ENCODE peak calls at places on chromosomes 12 and 14, in four cellular contexts. L, F, E and V are unnamed samples.
A peak's percentile ranks its signal among the peaks of the same experiment; 100 is the strongest.

GRCh38 chr14:55399912-55400311 is 11.7 kb downstream of the ATG14 start:
- DNase-seq in L (peak; percentile 44), F (no peak), E (no peak), V (no peak)

GRCh38 chr14:22886500-22887259 is 3.7 kb downstream of the REM2 start:
- DNase-seq in L (peak; percentile 13), F (no peak), E (peak; percentile 92), V (peak; percentile 94)

GRCh38 chr12:57519758-57520007 is 631 bp downstream of the DDIT3 start:
- DNase-seq in L (no peak), F (no peak), E (peak; percentile 74), V (no peak)

GRCh38 chr12:106976668-106977067 is 10.3 kb downstream of the MTERF2 start:
- DNase-seq in L (peak; percentile 28), F (no peak), E (no peak), V (no peak)

GRCh38 chr12:666066-666465 is 2.8 kb upstream of the NINJ2 start:
- DNase-seq in L (no peak), F (no peak), E (no peak), V (no peak)

GRCh38 chr14:103142903-103143302 is 19.6 kb downstream of the TNFAIP2 start:
- DNase-seq in L (no peak), F (no peak), E (no peak), V (no peak)

GRCh38 chr12:57037264-57037663 is 12.7 kb downstream of the MYO1A start:
- DNase-seq in L (no peak), F (no peak), E (peak; percentile 20), V (no peak)

GRCh38 chr12:108080363-108080762 is 48.7 kb upstream of the WSCD2 start:
- DNase-seq in L (no peak), F (no peak), E (no peak), V (peak; percentile 44)

GRCh38 chr12:42648061-42648460 is 58.5 kb upstream of the PRICKLE1 start:
- DNase-seq in L (no peak), F (no peak), E (no peak), V (no peak)

GRCh38 chr12:131842169-131842568 is 14.0 kb downstream of the MMP17 start:
- DNase-seq in L (no peak), F (no peak), E (no peak), V (no peak)

GRCh38 chr12:78121969-78122610 is 291.4 kb downstream of the NAV3 start:
- DNase-seq in L (peak; percentile 28), F (no peak), E (no peak), V (no peak)

GRCh38 chr14:65035049-65035448 is 48.4 kb downstream of the FNTB start:
- DNase-seq in L (no peak), F (no peak), E (no peak), V (no peak)

GRCh38 chr14:80266930-80267329 is 55.6 kb upstream of the DIO2 start:
- DNase-seq in L (no peak), F (no peak), E (no peak), V (peak; percentile 1)

GRCh38 chr14:21078726-21079125 is 8.6 kb downstream of the ARHGEF40 start:
- DNase-seq in L (no peak), F (no peak), E (no peak), V (no peak)

GRCh38 chr12:84375472-84375871 is 537.1 kb downstream of the SLC6A15 start:
- DNase-seq in L (peak; percentile 90), F (no peak), E (no peak), V (no peak)

GRCh38 chr14:22569106-22569748 is 19.8 kb downstream of the DAD1 start:
- DNase-seq in L (peak; percentile 57), F (no peak), E (no peak), V (no peak)

GRCh38 chr12:16349132-16349463 is 1.7 kb downstream of the MGST1 start:
- DNase-seq in L (peak; percentile 96), F (no peak), E (no peak), V (peak; percentile 76)

GRCh38 chr14:51139221-51139681 is 44.3 kb upstream of the TRIM9 start:
- DNase-seq in L (no peak), F (no peak), E (no peak), V (no peak)

GRCh38 chr14:55711171-55711811 is 131.3 kb downstream of the KTN1 start:
- DNase-seq in L (peak; percentile 61), F (no peak), E (no peak), V (no peak)

GRCh38 chr14:77314043-77314442 is 6.6 kb downstream of the POMT2 start:
- DNase-seq in L (peak; percentile 89), F (no peak), E (peak; percentile 49), V (peak; percentile 94)

GRCh38 chr12:53004178-53004577 is 2.1 kb upstream of the EIF4B start:
- DNase-seq in L (no peak), F (no peak), E (peak; percentile 57), V (peak; percentile 90)

GRCh38 chr12:12718853-12719252 is 1.7 kb downstream of the CDKN1B start:
- DNase-seq in L (peak; percentile 76), F (no peak), E (no peak), V (no peak)

GRCh38 chr14:52241102-52241793 is 26.2 kb upstream of the PTGDR start:
- DNase-seq in L (peak; percentile 89), F (no peak), E (no peak), V (no peak)

GRCh38 chr12:49527361-49528130 is 11.3 kb upstream of the KCNH3 start:
- DNase-seq in L (no peak), F (no peak), E (no peak), V (no peak)

GRCh38 chr14:69560826-69561225 is 13.8 kb downstream of the CCDC177 start:
- DNase-seq in L (no peak), F (no peak), E (no peak), V (no peak)
- H2BK15ac ChIP-seq in L (no peak overlapping the region), F (no peak overlapping the region), E (no peak overlapping the region), V (no peak overlapping the region)

GRCh38 chr12:122283680-122284079 is 17.4 kb upstream of the VPS33A start:
- DNase-seq in L (no peak), F (no peak), E (no peak), V (no peak)
- H3K56ac ChIP-seq in L (no peak overlapping the region), F (no peak overlapping the region), E (no peak overlapping the region), V (no peak overlapping the region)

DNA sequence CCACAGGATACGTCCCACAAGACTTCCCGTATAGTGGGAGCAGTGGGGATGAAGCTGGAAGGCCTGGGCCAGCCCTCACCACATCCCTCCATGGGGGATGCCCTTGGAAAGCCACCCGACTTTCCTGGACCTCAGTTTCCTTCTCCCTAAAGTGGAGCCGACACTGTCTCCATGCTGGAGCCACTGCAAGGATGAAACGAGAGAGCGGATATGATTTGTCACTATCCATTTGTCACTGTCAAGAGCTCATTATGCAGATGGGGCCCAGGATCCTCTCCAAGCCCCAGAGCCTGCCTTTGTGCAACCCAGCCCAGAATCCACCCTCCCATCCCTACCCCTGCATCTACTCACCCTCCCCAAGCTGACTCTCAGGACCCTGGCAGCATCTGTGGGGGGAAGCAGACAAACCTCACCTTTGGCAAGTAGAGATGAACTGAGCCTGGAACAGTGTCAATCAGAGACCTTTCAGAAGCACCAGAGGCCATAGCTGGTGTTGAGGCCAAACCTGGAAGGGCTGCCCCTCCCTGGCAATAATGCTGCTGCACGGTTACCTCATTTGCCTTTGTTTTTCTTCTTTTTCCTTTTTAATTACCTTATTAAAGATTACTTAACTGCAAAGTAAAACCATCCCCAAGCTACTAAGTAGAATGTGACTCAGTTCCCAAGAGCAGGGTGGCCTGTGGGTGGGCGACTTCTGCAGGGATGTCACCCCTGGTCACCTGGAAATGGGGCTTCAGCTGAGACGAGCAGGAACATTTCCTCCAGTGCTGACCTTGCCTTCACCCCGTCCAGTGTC is 287.8 kb upstream of the RTL1 start:
- DNase-seq in L (no peak), F (no peak), E (no peak), V (no peak)
- H2BK15ac ChIP-seq in L (no peak overlapping the region), F (no peak overlapping the region), E (no peak overlapping the region), V (no peak overlapping the region)

GRCh38 chr12:123059501-123059900 is 79.0 kb downstream of the ARL6IP4 start:
- DNase-seq in L (no peak), F (no peak), E (no peak), V (no peak)
- H3K56ac ChIP-seq in L (no peak overlapping the region), F (no peak overlapping the region), E (no peak overlapping the region), V (no peak overlapping the region)

GRCh38 chr12:91805031-91805430 is 340.6 kb downstream of the BTG1 start:
- DNase-seq in L (no peak), F (no peak), E (no peak), V (no peak)

GRCh38 chr12:91810531-91810930 is 335.1 kb downstream of the BTG1 start:
- DNase-seq in L (no peak), F (no peak), E (no peak), V (no peak)

GRCh38 chr12:91811481-91812287 is 334.0 kb downstream of the BTG1 start:
- DNase-seq in L (peak; percentile 72), F (no peak), E (peak; percentile 66), V (peak; percentile 63)

GRCh38 chr12:91813701-91814100 is 331.9 kb downstream of the BTG1 start:
- DNase-seq in L (peak; percentile 40), F (no peak), E (no peak), V (no peak)

DNA sequence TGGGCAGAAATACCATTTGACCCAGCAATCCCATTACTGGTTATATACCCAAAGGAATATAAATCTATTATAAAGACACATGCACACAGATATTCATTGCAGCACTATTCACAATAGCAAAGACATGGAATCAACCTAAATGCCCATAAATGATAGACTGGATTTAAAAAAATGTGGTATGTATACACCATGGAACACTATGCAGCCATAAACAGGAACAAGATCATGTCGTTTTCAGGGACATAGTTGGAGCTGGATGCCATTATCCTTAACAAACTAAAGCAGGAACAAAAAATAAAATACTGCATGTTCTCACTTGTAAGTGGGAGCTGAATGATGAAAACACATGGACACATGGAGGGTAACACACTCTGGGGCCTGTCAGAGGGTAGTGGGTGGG is 335.6 kb downstream of the BTG1 start:
- DNase-seq in L (no peak), F (no peak), E (no peak), V (no peak)
- H2BK15ac ChIP-seq in L (no peak overlapping the region), F (no peak overlapping the region), E (no peak overlapping the region), V (no peak overlapping the region)

DNA sequence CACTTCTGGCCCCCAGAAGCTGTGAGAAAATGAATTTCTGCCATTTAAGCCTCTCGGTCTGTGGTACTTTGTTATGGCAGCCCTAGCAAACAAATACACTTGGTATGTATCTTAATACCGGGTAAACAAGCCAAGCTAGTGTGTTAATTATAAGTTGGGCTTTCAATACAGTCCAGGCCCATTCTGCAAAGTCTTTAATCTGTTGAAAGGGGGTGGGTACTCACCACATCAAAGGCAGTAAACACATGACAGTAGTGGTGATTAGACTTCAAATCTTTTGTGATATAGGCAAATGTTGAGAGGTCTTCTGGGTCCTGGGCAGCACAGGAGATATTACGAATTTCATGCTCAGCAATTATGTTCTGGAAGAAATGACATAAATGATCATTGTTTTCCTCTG is 127.7 kb downstream of the APAF1 start:
- DNase-seq in L (no peak), F (no peak), E (no peak), V (no peak)
- H3K56ac ChIP-seq in L (no peak overlapping the region), F (no peak overlapping the region), E (no peak overlapping the region), V (no peak overlapping the region)

DNA sequence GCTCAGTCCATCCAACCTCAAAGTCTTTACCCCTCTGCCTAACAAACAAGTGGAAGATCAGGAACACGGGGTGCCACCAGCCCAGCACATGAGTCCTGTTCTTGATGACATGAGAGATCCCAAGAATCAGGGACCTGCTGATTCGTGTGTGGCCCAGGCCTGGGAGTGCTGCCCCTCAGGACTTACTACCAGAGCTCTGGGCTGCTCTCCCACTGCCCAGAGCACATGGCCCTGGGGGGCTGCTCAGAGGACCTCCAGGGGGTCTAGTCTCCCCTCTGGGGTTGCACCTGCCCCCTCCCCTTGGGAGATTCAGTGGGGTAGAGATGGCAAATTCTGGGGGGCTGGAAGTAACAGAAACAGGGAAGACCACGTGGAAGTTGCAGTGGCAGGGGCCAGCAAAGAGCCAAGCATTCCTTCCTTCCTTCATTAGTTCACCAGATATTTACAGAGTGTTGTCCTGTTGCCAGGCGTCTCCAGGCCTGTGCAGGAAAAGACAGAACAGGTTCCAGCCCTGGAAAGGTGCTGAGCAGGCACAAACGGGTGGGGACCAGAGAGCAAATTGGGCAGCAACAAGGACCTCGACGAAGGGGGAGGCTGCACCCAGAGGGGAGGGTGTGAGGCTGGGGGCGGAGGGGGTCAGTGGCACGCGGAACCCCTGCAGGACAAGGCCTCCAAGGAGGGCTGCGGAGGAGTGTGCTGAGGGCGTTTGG is 45.1 kb upstream of the MEG3 start:
- DNase-seq in L (no peak), F (no peak), E (peak; percentile 15), V (peak; percentile 27)
- H2BK15ac ChIP-seq in L (no peak overlapping the region), F (no peak overlapping the region), E (no peak overlapping the region), V (no peak overlapping the region)